ENCODE peak calls at places on chromosomes 4 and X, in ten cellular contexts. Z is skeletal muscle cell; K is germinal center; D is upper lobe of right lung; W is naive thymus-derived CD4-positive, alpha-beta T cell; R is EL; Q is colonic mucosa; I is GM03348; C is progenitor cell of endocrine pancreas; S is sciatic nerve. V is an unnamed sample.

GRCh38 chr4:180513076-180513475 is 1730.1 kb upstream of the TENM3 start:
- DNase-seq in Z (no peak), K (no peak), D (no peak), W (no peak), R (no peak), Q (no peak), I (no peak), C (no peak), S (no peak), V (no peak)

GRCh38 chrX:56026816-56027215 is 205.3 kb upstream of the KLF8 start:
- DNase-seq in Z (no peak), K (no peak), D (no peak), W (no peak), R (no peak), Q (no peak), I (no peak), C (no peak), S (no peak), V (no peak)

GRCh38 chr4:100738388-100739165 is 220.8 kb upstream of the EMCN start:
- DNase-seq in Z (peak; percentile 92), K (no peak), D (no peak), W (no peak), R (peak; percentile 77), Q (peak; percentile 38), I (peak; percentile 61), C (no peak), S (no peak), V (peak; percentile 71)

GRCh38 chrX:147803948-147804347 is 107.8 kb upstream of the FMR1 start:
- DNase-seq in Z (no peak), K (no peak), D (no peak), W (no peak), R (no peak), Q (no peak), I (peak; percentile 7), C (no peak), S (no peak), V (no peak)

GRCh38 chrX:135425566-135425965 is 3.8 kb downstream of the SMIM10L2A start:
- DNase-seq in Z (no peak), K (no peak), D (no peak), W (no peak), R (no peak), Q (no peak), I (no peak), C (no peak), S (no peak), V (peak; percentile 9)

GRCh38 chr4:128573781-128574508 is 235.6 kb upstream of the JADE1 start:
- DNase-seq in Z (peak; percentile 78), K (no peak), D (no peak), W (no peak), R (peak; percentile 92), Q (no peak), I (peak; percentile 78), C (no peak), S (no peak), V (peak; percentile 90)

GRCh38 chr4:18012115-18012806 is 9.3 kb downstream of the LCORL start:
- DNase-seq in Z (no peak), K (no peak), D (no peak), W (no peak), R (no peak), Q (no peak), I (no peak), C (no peak), S (no peak), V (no peak)

GRCh38 chr4:3480528-3481112 is 17.5 kb downstream of the DOK7 start:
- DNase-seq in Z (no peak), K (peak; percentile 80), D (peak; percentile 85), W (peak; percentile 73), R (peak; percentile 73), Q (peak; percentile 87), I (peak; percentile 94), C (peak; percentile 92), S (peak; percentile 84), V (peak; percentile 80)

GRCh38 chr4:166458756-166459155 is 585.7 kb downstream of the TLL1 start:
- DNase-seq in Z (peak; percentile 40), K (no peak), D (no peak), W (no peak), R (peak; percentile 25), Q (no peak), I (no peak), C (no peak), S (no peak), V (peak; percentile 40)